ENCODE peak calls at places on chromosomes 3 and 15, in five cellular contexts. M is HepG2, P is A549, Q is H1, J is K562. B is an unnamed sample.

GRCh38 chr3:178159691-178160090 is 376.5 kb upstream of the KCNMB2 start:
- DNase-seq in P (no peak), M (no peak), J (no peak), Q (peak), B (no peak)

GRCh38 chr15:40038267-40038653 is 721 bp downstream of the SRP14 start:
- DNase-seq in Q (no peak), P (no peak), M (no peak), J (no peak), B (peak)

GRCh38 chr15:63763476-63764123 is 70.1 kb downstream of the HERC1 start:
- DNase-seq in M (no peak), Q (no peak), J (no peak), P (no peak), B (peak)

GRCh38 chr15:31262901-31263671 is 63.5 kb upstream of the KLF13 start:
- DNase-seq in P (no peak), Q (no peak), J (no peak), M (no peak), B (peak)

GRCh38 chr3:129184396-129184656 is 630 bp upstream of the CNBP start:
- DNase-seq in M (peak), Q (no peak), J (no peak), P (peak), B (no peak)

GRCh38 chr15:78996876-78997275 is 52.0 kb upstream of the CTSH start:
- DNase-seq in M (peak), J (no peak), Q (no peak), P (no peak), B (no peak)

GRCh38 chr3:123386477-123387040 is 62.3 kb downstream of the ADCY5 start:
- DNase-seq in Q (no peak), J (no peak), P (no peak), M (no peak), B (peak)

GRCh38 chr3:184556502-184557347 is 4.9 kb upstream of the EPHB3 start:
- DNase-seq in P (no peak), J (no peak), Q (no peak), M (no peak), B (no peak)

GRCh38 chr15:73631915-73632669 is 1.1 kb downstream of the NPTN start:
- DNase-seq in J (peak), P (peak), M (no peak), Q (no peak), B (peak)

GRCh38 chr3:152398495-152398894 is 129.8 kb downstream of the MBNL1 start:
- DNase-seq in M (no peak), P (no peak), Q (no peak), J (no peak), B (no peak)

GRCh38 chr3:4864503-4864902 is 114.7 kb upstream of the BHLHE40 start:
- DNase-seq in J (no peak), M (no peak), Q (no peak), P (no peak), B (no peak)

GRCh38 chr3:164730810-164731209 is 347.5 kb downstream of the SI start:
- DNase-seq in M (no peak), P (no peak), J (no peak), Q (no peak), B (no peak)

GRCh38 chr15:22904736-22905135 is 66.3 kb downstream of the NIPA2 start:
- DNase-seq in M (no peak), J (no peak), Q (no peak), P (no peak), B (no peak)

GRCh38 chr15:29731865-29732264 is 90.4 kb downstream of the TJP1 start:
- DNase-seq in J (no peak), P (no peak), Q (no peak), M (no peak), B (peak)

GRCh38 chr3:33237439-33237838 is 18.8 kb upstream of the SUSD5 start:
- DNase-seq in P (no peak), Q (no peak), J (no peak), M (no peak), B (no peak)

GRCh38 chr15:64009798-64010241 is 36.5 kb downstream of the DAPK2 start:
- DNase-seq in M (no peak), J (no peak), P (no peak), Q (no peak), B (peak)

GRCh38 chr3:169286214-169286613 is 377.3 kb downstream of the MECOM start:
- DNase-seq in P (no peak), J (no peak), M (no peak), Q (no peak), B (no peak)

GRCh38 chr15:58017869-58018268 is 47.6 kb downstream of the ALDH1A2 start:
- DNase-seq in J (no peak), M (no peak), Q (no peak), P (no peak), B (no peak)

GRCh38 chr15:68417051-68417450 is 14.9 kb downstream of the ITGA11 start:
- DNase-seq in Q (no peak), J (no peak), P (no peak), M (no peak), B (no peak)
- TF ChIP-seq MAFK in Q (no peak), J (no peak), P (no peak), M (no peak), B (no peak)

DNA sequence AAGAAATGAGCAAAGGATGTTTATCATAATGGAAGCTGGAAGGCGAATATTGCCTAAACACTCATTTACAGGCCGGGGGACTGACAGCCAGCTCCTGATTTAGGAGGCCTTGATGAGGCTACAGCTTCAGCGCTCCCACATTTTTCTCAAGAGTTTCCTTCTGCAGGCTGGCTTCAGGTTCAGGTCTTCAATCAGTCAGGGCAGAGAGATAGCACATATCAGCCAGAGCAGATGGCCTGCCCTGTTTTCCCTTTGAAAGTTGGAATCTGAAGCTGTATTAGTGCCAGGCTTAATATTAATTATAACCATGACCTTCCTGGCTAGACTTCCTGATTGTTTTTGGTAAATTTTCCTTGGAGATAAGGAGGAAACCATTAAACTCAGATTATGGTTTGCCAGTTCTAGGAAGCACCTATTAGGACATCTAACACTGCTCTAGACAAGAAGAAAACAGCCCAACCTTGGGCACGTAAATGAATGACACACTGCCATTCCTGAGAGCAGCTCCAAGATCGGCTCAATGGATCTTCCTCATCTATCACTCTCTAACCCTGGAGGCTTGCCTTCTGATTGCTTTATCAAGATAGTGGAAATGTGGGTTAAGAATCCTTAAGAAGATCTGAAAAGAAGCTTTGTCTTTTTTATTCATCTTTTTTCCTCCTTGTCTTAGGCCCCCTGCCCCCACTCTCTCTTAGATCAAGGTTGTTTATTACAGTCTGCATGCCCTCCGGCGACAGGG is 219.1 kb downstream of the SV2B start:
- DNase-seq in M (no peak), Q (no peak), P (no peak), J (no peak), B (no peak)
- TF ChIP-seq MAFK in M (no peak), Q (no peak), P (no peak), J (no peak), B (no peak)

GRCh38 chr3:52341123-52341522 is 25.0 kb downstream of the DNAH1 start:
- DNase-seq in J (no peak), M (no peak), Q (no peak), P (no peak), B (no peak)

GRCh38 chr3:52333869-52334557 is 17.9 kb downstream of the DNAH1 start:
- DNase-seq in M (peak), Q (no peak), P (no peak), J (no peak), B (peak)

GRCh38 chr3:52343946-52344600 is 28.0 kb downstream of the DNAH1 start:
- DNase-seq in J (no peak), Q (no peak), M (no peak), P (no peak), B (no peak)

GRCh38 chr3:52339612-52340011 is 23.5 kb downstream of the DNAH1 start:
- DNase-seq in Q (no peak), P (peak), M (peak), J (peak), B (peak)
- TF ChIP-seq MAFK in Q (no peak), P (no peak), M (no peak), J (no peak), B (no peak)

GRCh38 chr3:67619966-67620365 is 34.4 kb downstream of the SUCLG2 start:
- DNase-seq in P (no peak), Q (no peak), M (no peak), J (no peak), B (no peak)
- TF ChIP-seq MAFK in P (no peak), Q (no peak), M (no peak), J (no peak), B (no peak)

DNA sequence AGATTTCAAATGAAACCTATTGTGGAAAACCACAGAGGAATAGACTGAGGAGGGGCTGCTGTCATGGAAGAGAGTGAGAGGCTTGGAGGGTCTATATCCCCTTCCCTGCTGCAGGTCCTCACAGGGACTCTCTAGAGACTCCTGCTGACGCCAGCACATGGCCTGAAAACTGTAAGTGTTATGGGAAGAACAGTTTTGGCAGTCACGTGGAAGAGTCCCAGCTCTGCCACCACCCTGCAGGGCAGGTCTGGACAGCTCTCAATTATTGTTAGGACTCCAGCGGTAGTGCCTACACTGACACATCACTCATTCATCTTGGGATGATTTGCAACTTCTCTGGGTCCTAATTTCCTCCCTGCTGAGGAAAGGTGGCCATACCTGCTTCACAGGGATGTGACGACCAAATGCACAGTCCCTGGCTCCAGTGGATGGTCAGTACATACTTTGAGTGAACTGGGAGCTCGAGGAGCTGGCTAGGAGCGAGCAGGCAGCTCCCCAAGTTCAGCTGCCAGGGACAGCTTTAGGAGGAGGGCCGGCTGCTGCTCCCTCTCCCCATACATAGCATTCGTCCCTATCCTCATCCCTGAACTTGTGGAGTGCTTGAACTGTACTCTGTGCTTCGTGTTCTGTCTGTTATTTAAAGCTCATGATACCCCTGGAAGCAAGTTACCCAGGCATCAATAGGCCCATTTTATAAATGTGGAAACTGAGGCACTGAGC is 49.2 kb downstream of the CTXND1 start:
- DNase-seq in J (no peak), P (no peak), M (no peak), Q (no peak), B (no peak)
- TF ChIP-seq MAFK in J (no peak), P (no peak), M (no peak), Q (no peak), B (no peak)

B was measured in IMR-90.